ENCODE peak calls at places on chromosomes 16 and 17, in four cellular contexts. L is CD4-positive, alpha-beta T cell; Z is lower leg skin; P is foreskin fibroblast. T is an unnamed sample.

GRCh38 chr17:82917656-82918345 is 78.0 kb upstream of the ZNF750 start:
- DNase-seq in L (no peak), Z (no peak), P (no peak), T (no peak)

GRCh38 chr16:4564661-4565267 is 8.6 kb downstream of the C16orf96 start:
- DNase-seq in L (no peak), Z (no peak), P (no peak), T (no peak)

GRCh38 chr16:28549301-28549899 is 4.3 kb upstream of the SGF29 start:
- DNase-seq in L (no peak), Z (no peak), P (no peak), T (no peak)

GRCh38 chr16:68367440-68367839 is 56.6 kb downstream of the PRMT7 start:
- DNase-seq in L (no peak), Z (no peak), P (no peak), T (no peak)

GRCh38 chr16:56985288-56985961 is 3.9 kb upstream of the NLRC5 start:
- DNase-seq in L (no peak), Z (peak; percentile 75), P (peak; percentile 85), T (no peak)

GRCh38 chr16:65481956-65482355 is 360.1 kb upstream of the CDH11 start:
- DNase-seq in L (no peak), Z (no peak), P (no peak), T (no peak)

GRCh38 chr16:68283346-68283745 is 19.0 kb downstream of the SLC7A6 start:
- DNase-seq in L (no peak), Z (no peak), P (no peak), T (no peak)

GRCh38 chr16:4298761-4299522 is 16.9 kb upstream of the GLIS2 start:
- DNase-seq in L (no peak), Z (peak; percentile 68), P (peak; percentile 94), T (peak; percentile 77)

GRCh38 chr16:89922884-89923639 is at the start of gene TUBB3:
- DNase-seq in L (no peak), Z (no peak), P (peak; percentile 85), T (peak; percentile 84)

GRCh38 chr17:7803981-7804380 is 30.0 kb upstream of the KDM6B start:
- DNase-seq in L (no peak), Z (no peak), P (no peak), T (no peak)

GRCh38 chr16:1116693-1117077 is 20.6 kb upstream of the C1QTNF8 start:
- DNase-seq in L (no peak), Z (no peak), P (no peak), T (no peak)

GRCh38 chr16:22008215-22009142 is 568 bp downstream of the MOSMO start:
- DNase-seq in L (peak; percentile 5), Z (no peak), P (no peak), T (peak; percentile 71)

GRCh38 chr16:457732-458400 is 32.4 kb downstream of the RAB11FIP3 start:
- DNase-seq in L (no peak), Z (no peak), P (no peak), T (no peak)

GRCh38 chr17:44909681-44910144 is 5.6 kb downstream of the GFAP start:
- DNase-seq in L (no peak), Z (no peak), P (peak; percentile 67), T (no peak)

GRCh38 chr16:11175850-11176341 is 80.1 kb downstream of the SOCS1 start:
- DNase-seq in L (no peak), Z (no peak), P (no peak), T (no peak)

GRCh38 chr17:29250666-29251065 is 4.0 kb downstream of the CRYBA1 start:
- DNase-seq in L (no peak), Z (no peak), P (peak; percentile 72), T (no peak)

GRCh38 chr17:72970246-72970645 is 122.2 kb downstream of the SLC39A11 start:
- DNase-seq in L (no peak), Z (no peak), P (no peak), T (no peak)

GRCh38 chr16:80356365-80356764 is 184.4 kb upstream of the DYNLRB2 start:
- DNase-seq in L (no peak), Z (no peak), P (no peak), T (no peak)

GRCh38 chr16:50368410-50369132 is at the start of gene BRD7:
- DNase-seq in L (peak; percentile 61), Z (no peak), P (peak; percentile 52), T (peak; percentile 82)

GRCh38 chr16:50371036-50371716 is 2.4 kb upstream of the BRD7 start:
- DNase-seq in L (no peak), Z (no peak), P (no peak), T (no peak)

GRCh38 chr16:50369133-50369804 is 481 bp upstream of the BRD7 start:
- DNase-seq in L (no peak), Z (no peak), P (no peak), T (no peak)

GRCh38 chr16:50366126-50366525 is 2.7 kb downstream of the BRD7 start:
- DNase-seq in L (no peak), Z (no peak), P (no peak), T (no peak)

GRCh38 chr16:50367777-50368409 is 895 bp downstream of the BRD7 start:
- DNase-seq in L (no peak), Z (no peak), P (no peak), T (no peak)
- TF ChIP-seq CTCF in L (no peak), Z (no peak), P (no peak), T (no peak)

DNA sequence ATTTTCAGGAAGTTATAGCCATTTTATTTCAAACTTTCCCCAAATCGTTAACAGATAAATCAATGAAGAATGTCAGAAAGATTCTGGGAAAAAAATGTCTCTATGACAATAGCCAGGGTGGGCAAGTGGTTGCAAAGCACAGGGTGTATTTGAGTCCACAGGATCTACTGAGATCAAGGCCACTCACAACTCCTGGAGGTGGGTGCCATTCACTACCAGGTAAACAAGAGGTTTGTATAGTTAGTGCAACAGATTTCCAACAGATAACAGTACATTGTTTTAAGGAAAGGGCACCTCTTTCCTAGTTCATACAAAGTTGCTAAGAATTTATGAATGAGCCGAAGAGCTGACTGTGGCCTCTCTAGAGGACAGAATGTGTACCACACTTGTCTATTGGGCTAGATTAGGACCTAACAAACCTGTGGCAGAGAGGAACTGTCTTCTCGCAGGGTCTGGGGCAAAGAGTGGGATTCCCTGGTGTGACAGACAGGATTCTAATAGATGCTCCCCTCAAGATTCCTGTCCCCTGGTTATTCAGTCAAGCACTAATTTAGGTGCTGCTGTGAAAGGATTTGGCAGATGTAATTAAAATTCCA is 52.0 kb upstream of the ZNF629 start:
- DNase-seq in L (no peak), Z (no peak), P (no peak), T (no peak)
- TF ChIP-seq CTCF in L (no peak), Z (no peak), P (no peak), T (peak; percentile 23)

GRCh38 chr17:79237448-79238053 is 162.9 kb downstream of the ENGASE start:
- DNase-seq in L (no peak), Z (no peak), P (no peak), T (no peak)

GRCh38 chr17:79232957-79233356 is 158.3 kb downstream of the ENGASE start:
- DNase-seq in L (no peak), Z (no peak), P (no peak), T (no peak)

GRCh38 chr17:79233916-79234551 is 159.4 kb downstream of the ENGASE start:
- DNase-seq in L (no peak), Z (no peak), P (no peak), T (no peak)

GRCh38 chr17:79231766-79232287 is 157.2 kb downstream of the ENGASE start:
- DNase-seq in L (no peak), Z (no peak), P (no peak), T (no peak)

DNA sequence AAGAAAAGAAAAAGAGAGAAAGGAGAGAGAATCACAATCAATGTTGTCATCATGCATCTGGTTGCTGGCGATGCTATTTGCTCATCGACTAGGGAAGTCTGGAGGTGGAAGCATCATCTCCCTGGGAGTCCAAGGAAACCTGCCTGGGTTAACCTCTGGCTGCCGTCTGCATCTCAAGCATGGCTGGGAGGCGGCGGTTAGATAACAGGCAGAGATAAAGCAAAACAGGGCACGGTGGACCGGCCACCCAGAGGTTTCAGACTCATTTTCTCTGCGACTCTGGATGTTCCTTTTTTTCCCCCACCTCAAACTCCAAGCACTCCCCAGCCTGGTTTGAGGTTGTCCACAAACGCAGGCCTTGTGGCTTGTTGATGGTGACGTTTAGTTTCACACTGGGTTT is 161.2 kb downstream of the ENGASE start:
- DNase-seq in L (no peak), Z (no peak), P (no peak), T (no peak)
- TF ChIP-seq CTCF in L (no peak), Z (no peak), P (no peak), T (no peak)

GRCh38 chr17:12180644-12181261 is 160.1 kb downstream of the MAP2K4 start:
- DNase-seq in L (no peak), Z (no peak), P (peak; percentile 30), T (no peak)

DNA sequence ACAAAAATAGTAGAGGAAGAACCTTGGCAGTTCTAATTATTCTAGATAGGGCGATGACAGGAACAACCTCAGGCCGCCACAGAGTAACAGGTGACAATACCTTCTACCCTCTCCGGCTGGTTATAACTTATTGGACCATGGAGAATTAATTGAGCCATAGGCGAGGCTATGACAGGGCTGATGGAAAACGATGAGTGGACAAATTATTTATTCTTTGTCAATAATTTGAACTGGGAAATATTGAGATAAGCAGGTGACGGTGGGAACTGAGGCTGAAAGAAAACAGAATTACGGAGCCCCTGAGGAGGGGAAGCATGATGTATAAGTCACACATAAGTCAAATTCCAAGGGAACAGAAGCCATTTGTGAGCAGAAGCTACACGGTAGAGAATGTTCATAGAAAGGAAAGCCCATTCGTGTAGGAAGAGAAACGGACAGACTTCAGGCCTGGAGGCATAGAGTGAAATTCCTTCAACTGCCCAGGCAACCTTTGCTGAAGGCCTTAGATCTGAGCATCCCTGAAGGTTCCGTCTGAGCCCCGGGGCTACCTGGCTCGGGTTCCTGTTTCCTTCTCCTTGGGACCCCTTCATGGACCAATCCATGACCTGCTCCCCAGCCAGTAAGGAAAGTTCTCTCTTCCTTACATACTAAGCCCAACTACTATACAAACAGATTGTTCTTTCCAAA is 158.1 kb downstream of the MAP2K4 start:
- DNase-seq in L (no peak), Z (no peak), P (no peak), T (no peak)
- TF ChIP-seq CTCF in L (no peak), Z (no peak), P (no peak), T (no peak)